ENCODE peak calls at places on chromosomes 12 and 14, in eight cellular contexts. One of them, this sample, is unnamed.

GRCh38 chr14:94971750-94972149 is 185.6 kb downstream of the DICER1 start:
- DNase-seq in effector memory CD4-positive, alpha-beta T cell: no peak
- DNase-seq in GM12878: no peak
- DNase-seq in activated CD4-positive, alpha-beta T cell treated with anti-CD3 and anti-CD28 coated beads for 24 hours: no peak
- DNase-seq in NT2/D1: no peak
- DNase-seq in NCI-H1105: no peak
- DNase-seq in HCT116: no peak
- DNase-seq in mammary epithelial cell: no peak
- DNase-seq in this sample: no peak

GRCh38 chr12:18898469-18898868 is 160.6 kb downstream of the CAPZA3 start:
- DNase-seq in effector memory CD4-positive, alpha-beta T cell: no peak
- DNase-seq in GM12878: no peak
- DNase-seq in activated CD4-positive, alpha-beta T cell treated with anti-CD3 and anti-CD28 coated beads for 24 hours: no peak
- DNase-seq in NT2/D1: no peak
- DNase-seq in NCI-H1105: no peak
- DNase-seq in HCT116: no peak
- DNase-seq in mammary epithelial cell: peak; percentile 4
- DNase-seq in this sample: no peak

GRCh38 chr14:22841769-22842168 is 5.4 kb downstream of the MMP14 start:
- DNase-seq in effector memory CD4-positive, alpha-beta T cell: no peak
- DNase-seq in GM12878: no peak
- DNase-seq in activated CD4-positive, alpha-beta T cell treated with anti-CD3 and anti-CD28 coated beads for 24 hours: no peak
- DNase-seq in NT2/D1: no peak
- DNase-seq in NCI-H1105: no peak
- DNase-seq in HCT116: no peak
- DNase-seq in mammary epithelial cell: no peak
- DNase-seq in this sample: no peak

GRCh38 chr12:125773033-125773432 is 707.8 kb downstream of the AACS start:
- DNase-seq in effector memory CD4-positive, alpha-beta T cell: no peak
- DNase-seq in GM12878: no peak
- DNase-seq in activated CD4-positive, alpha-beta T cell treated with anti-CD3 and anti-CD28 coated beads for 24 hours: no peak
- DNase-seq in NT2/D1: peak; percentile 83
- DNase-seq in NCI-H1105: no peak
- DNase-seq in HCT116: peak; percentile 6
- DNase-seq in mammary epithelial cell: no peak
- DNase-seq in this sample: peak; percentile 13

GRCh38 chr14:91396959-91397815 is 20.4 kb downstream of the CCDC88C start:
- DNase-seq in effector memory CD4-positive, alpha-beta T cell: peak; percentile 48
- DNase-seq in GM12878: no peak
- DNase-seq in activated CD4-positive, alpha-beta T cell treated with anti-CD3 and anti-CD28 coated beads for 24 hours: no peak
- DNase-seq in NT2/D1: no peak
- DNase-seq in NCI-H1105: peak; percentile 90
- DNase-seq in HCT116: no peak
- DNase-seq in mammary epithelial cell: no peak
- DNase-seq in this sample: peak; percentile 73

GRCh38 chr12:42587564-42588307 is 1.8 kb downstream of the PRICKLE1 start:
- DNase-seq in effector memory CD4-positive, alpha-beta T cell: no peak
- DNase-seq in GM12878: no peak
- DNase-seq in activated CD4-positive, alpha-beta T cell treated with anti-CD3 and anti-CD28 coated beads for 24 hours: no peak
- DNase-seq in NT2/D1: no peak
- DNase-seq in NCI-H1105: no peak
- DNase-seq in HCT116: no peak
- DNase-seq in mammary epithelial cell: no peak
- DNase-seq in this sample: no peak

GRCh38 chr14:51805541-51805940 is 54.9 kb upstream of the GNG2 start:
- DNase-seq in effector memory CD4-positive, alpha-beta T cell: no peak
- DNase-seq in GM12878: no peak
- DNase-seq in activated CD4-positive, alpha-beta T cell treated with anti-CD3 and anti-CD28 coated beads for 24 hours: no peak
- DNase-seq in NT2/D1: no peak
- DNase-seq in NCI-H1105: no peak
- DNase-seq in HCT116: no peak
- DNase-seq in mammary epithelial cell: no peak
- DNase-seq in this sample: no peak

GRCh38 chr14:70130498-70130897 is 58.3 kb downstream of the SLC8A3 start:
- DNase-seq in effector memory CD4-positive, alpha-beta T cell: no peak
- DNase-seq in GM12878: no peak
- DNase-seq in activated CD4-positive, alpha-beta T cell treated with anti-CD3 and anti-CD28 coated beads for 24 hours: no peak
- DNase-seq in NT2/D1: no peak
- DNase-seq in NCI-H1105: no peak
- DNase-seq in HCT116: no peak
- DNase-seq in mammary epithelial cell: no peak
- DNase-seq in this sample: no peak

GRCh38 chr14:92473261-92473946 is 40.2 kb upstream of the RIN3 start:
- DNase-seq in effector memory CD4-positive, alpha-beta T cell: no peak
- DNase-seq in GM12878: no peak
- DNase-seq in activated CD4-positive, alpha-beta T cell treated with anti-CD3 and anti-CD28 coated beads for 24 hours: no peak
- DNase-seq in NT2/D1: no peak
- DNase-seq in NCI-H1105: no peak
- DNase-seq in HCT116: no peak
- DNase-seq in mammary epithelial cell: no peak
- DNase-seq in this sample: no peak

This sample was measured in GM06990.